ENCODE peak calls at places on chromosomes 6 and 20, in eight cellular contexts. V is esophagus squamous epithelium; Y is fibroblast of lung; A is PC-9; O is adipocyte; Z is psoas muscle; L is left lung; G is CD8-positive, alpha-beta T cell. K is an unnamed sample.
A peak's percentile ranks its signal among the peaks of the same experiment; 100 is the strongest.

GRCh38 chr20:13625241-13625981 is 13.3 kb downstream of the TASP1 start:
- DNase-seq in Z (no peak), O (no peak), Y (peak; percentile 18), G (no peak), A (no peak), L (no peak), V (no peak), K (no peak)

GRCh38 chr6:88921734-88922133 is 41.7 kb downstream of the RNGTT start:
- DNase-seq in L (no peak), O (no peak), G (no peak), A (no peak), Y (no peak), Z (no peak), V (no peak), K (no peak)

GRCh38 chr6:16327777-16328325 is 89.5 kb downstream of the GMPR start:
- DNase-seq in L (no peak), Z (no peak), V (no peak), O (no peak), G (no peak), A (no peak), Y (no peak), K (no peak)

GRCh38 chr6:77322604-77323003 is 140.7 kb downstream of the HTR1B start:
- DNase-seq in A (no peak), V (no peak), O (no peak), Y (no peak), L (no peak), Z (no peak), G (no peak), K (no peak)

GRCh38 chr6:154370545-154370944 is 13.9 kb upstream of the IPCEF1 start:
- DNase-seq in L (no peak), G (no peak), V (no peak), Z (no peak), A (no peak), O (peak; percentile 66), Y (peak; percentile 71), K (peak; percentile 47)

GRCh38 chr6:134707342-134707982 is 242.4 kb downstream of the ALDH8A1 start:
- DNase-seq in G (no peak), A (peak; percentile 9), Y (no peak), O (peak; percentile 29), V (no peak), L (no peak), Z (no peak), K (peak; percentile 41)

GRCh38 chr6:142187209-142187608 is 40.1 kb downstream of the VTA1 start:
- DNase-seq in Z (peak; percentile 27), L (no peak), Y (peak; percentile 87), V (no peak), O (no peak), A (no peak), G (no peak), K (peak; percentile 74)

GRCh38 chr6:43869792-43870659 is 100.0 kb downstream of the VEGFA start:
- DNase-seq in L (no peak), Y (no peak), O (no peak), V (no peak), G (no peak), Z (no peak), A (no peak), K (no peak)

GRCh38 chr20:23147964-23148720 is 62.0 kb upstream of the CD93 start:
- DNase-seq in Y (peak; percentile 89), V (no peak), A (peak; percentile 60), O (peak; percentile 78), Z (peak; percentile 87), G (no peak), L (peak; percentile 82), K (peak; percentile 53)

GRCh38 chr6:10369896-10370295 is 45.0 kb downstream of the TFAP2A start:
- DNase-seq in Y (no peak), L (no peak), O (no peak), A (no peak), Z (no peak), V (no peak), G (no peak), K (no peak)

GRCh38 chr6:130708338-130708737 is 118.9 kb upstream of the SMLR1 start:
- DNase-seq in O (peak; percentile 70), V (no peak), Z (no peak), L (no peak), A (no peak), G (no peak), Y (no peak), K (no peak)

GRCh38 chr20:21450572-21450971 is 53.2 kb upstream of the NKX2-4 start:
- DNase-seq in L (no peak), Z (no peak), O (no peak), V (no peak), Y (no peak), A (no peak), G (no peak), K (no peak)

GRCh38 chr20:24962510-24962909 is 13.4 kb downstream of the CST7 start:
- DNase-seq in Z (no peak), V (no peak), G (no peak), Y (no peak), A (no peak), L (no peak), O (no peak), K (no peak)

GRCh38 chr6:76697585-76697984 is 625.1 kb upstream of the IMPG1 start:
- DNase-seq in V (no peak), A (peak; percentile 2), Z (no peak), O (peak; percentile 23), Y (peak; percentile 6), L (no peak), G (no peak), K (no peak)

GRCh38 chr6:119036076-119036475 is 42.4 kb downstream of the FAM184A start:
- DNase-seq in A (no peak), O (no peak), Y (no peak), L (no peak), G (no peak), V (no peak), Z (no peak), K (no peak)

GRCh38 chr20:38152175-38153010 is 12.7 kb downstream of the TGM2 start:
- DNase-seq in V (peak; percentile 38), G (peak; percentile 15), L (peak; percentile 90), Z (peak; percentile 84), O (peak; percentile 80), Y (peak; percentile 80), A (peak; percentile 98), K (no peak)

GRCh38 chr6:73803562-73804221 is 107.7 kb downstream of the CD109 start:
- DNase-seq in G (no peak), O (peak; percentile 95), A (peak; percentile 37), L (no peak), Z (no peak), Y (peak; percentile 93), V (no peak), K (peak; percentile 84)

GRCh38 chr20:8492182-8492581 is 360.1 kb downstream of the PLCB1 start:
- DNase-seq in O (no peak), Y (no peak), L (no peak), G (no peak), A (no peak), Z (no peak), V (no peak), K (no peak)

GRCh38 chr6:4632411-4632810 is 143.8 kb upstream of the CDYL start:
- DNase-seq in Y (peak; percentile 44), A (no peak), L (no peak), Z (no peak), G (no peak), V (no peak), O (no peak), K (no peak)

GRCh38 chr6:133837801-133838349 is 51.0 kb upstream of the TCF21 start:
- DNase-seq in A (peak; percentile 84), Y (no peak), O (peak; percentile 90), V (no peak), G (peak; percentile 46), L (peak; percentile 59), Z (peak; percentile 40), K (peak; percentile 68)

GRCh38 chr20:22815584-22815983 is 219.5 kb upstream of the SSTR4 start:
- DNase-seq in Z (no peak), A (no peak), G (no peak), L (no peak), Y (no peak), V (no peak), O (no peak), K (no peak)

GRCh38 chr6:90156861-90157260 is 139.8 kb downstream of the BACH2 start:
- DNase-seq in Z (no peak), O (no peak), V (no peak), G (peak; percentile 27), L (no peak), A (peak; percentile 7), Y (no peak), K (no peak)

GRCh38 chr20:44597930-44598329 is 15.6 kb downstream of the PKIG start:
- DNase-seq in G (no peak), Z (no peak), V (no peak), Y (no peak), O (no peak), L (no peak), A (no peak), K (no peak)
- H3K4me1 ChIP-seq in G (peaks cover 26% of the 10 kb centered on the region), Z (peaks cover 92% of the 10 kb centered on the region), V (peaks cover 91% of the 10 kb centered on the region), Y (peaks cover 36% of the 10 kb centered on the region), O (peaks cover 71% of the 10 kb centered on the region), L (peaks cover 76% of the 10 kb centered on the region), A (peaks cover 21% of the 10 kb centered on the region), K (peaks cover 47% of the 10 kb centered on the region)

GRCh38 chr6:37514377-37514776 is 14.7 kb upstream of the CCDC167 start:
- DNase-seq in V (no peak), L (no peak), O (no peak), A (no peak), Y (peak; percentile 28), Z (no peak), G (peak; percentile 32), K (peak; percentile 49)
- H3K4me1 ChIP-seq in V (peaks cover 42% of the 10 kb centered on the region), L (peaks cover 11% of the 10 kb centered on the region), O (peaks cover 29% of the 10 kb centered on the region), A (peaks cover 17% of the 10 kb centered on the region), Y (peaks cover 3% of the 10 kb centered on the region), Z (no peaks in the 10 kb centered on the region), G (peaks cover 74% of the 10 kb centered on the region), K (no peaks in the 10 kb centered on the region)

DNA sequence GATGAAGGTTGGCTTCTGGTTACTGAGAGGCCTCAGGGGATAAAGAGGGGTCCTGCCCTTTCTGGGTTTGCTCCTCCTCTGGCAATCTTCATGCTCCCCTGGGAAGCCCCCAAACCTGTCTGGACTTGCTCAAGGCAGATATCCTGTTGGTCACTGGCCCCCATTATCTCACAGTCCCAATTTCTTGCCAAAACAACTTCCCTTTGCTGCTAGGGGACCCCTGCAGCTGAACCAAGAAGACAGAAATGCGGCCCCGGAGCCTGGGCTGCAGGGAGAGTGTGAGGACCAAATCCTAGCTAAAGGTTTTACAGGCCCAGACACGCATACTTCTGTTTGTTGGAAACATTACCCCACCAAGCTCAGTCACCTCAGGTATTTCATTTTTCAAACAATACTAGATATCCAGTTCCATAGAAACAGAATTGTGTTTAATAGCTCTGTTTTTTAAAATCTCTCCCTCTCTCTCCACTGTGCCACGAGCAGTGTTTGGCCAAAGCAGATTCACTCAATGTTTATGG is 63.4 kb upstream of the MRPS10 start:
- DNase-seq in Z (no peak), G (no peak), L (no peak), O (no peak), A (no peak), V (no peak), Y (no peak), K (no peak)
- H3K4me1 ChIP-seq in Z (peaks cover 6% of the 10 kb centered on the region), G (peaks cover 54% of the 10 kb centered on the region), L (peaks cover 34% of the 10 kb centered on the region), O (peaks cover 29% of the 10 kb centered on the region), A (peaks cover 13% of the 10 kb centered on the region), V (peaks cover 50% of the 10 kb centered on the region), Y (peaks cover 31% of the 10 kb centered on the region), K (no peaks in the 10 kb centered on the region)

GRCh38 chr6:85455627-85456026 is 5.7 kb downstream of the NT5E start:
- DNase-seq in O (no peak), V (no peak), A (no peak), G (no peak), Z (no peak), L (no peak), Y (no peak), K (no peak)
- H3K4me1 ChIP-seq in O (peaks cover 53% of the 10 kb centered on the region), V (peaks cover 57% of the 10 kb centered on the region), A (peaks cover 87% of the 10 kb centered on the region), G (peaks cover 85% of the 10 kb centered on the region), Z (no peaks in the 10 kb centered on the region), L (peaks cover 10% of the 10 kb centered on the region), Y (peaks cover 35% of the 10 kb centered on the region), K (peaks cover 32% of the 10 kb centered on the region)

GRCh38 chr20:17963114-17963897 is 5.3 kb downstream of the SNX5 start:
- DNase-seq in V (no peak), O (no peak), L (no peak), G (no peak), Z (no peak), A (no peak), Y (no peak), K (no peak)
- H3K4me1 ChIP-seq in V (peaks cover 92% of the 10 kb centered on the region), O (peaks cover 85% of the 10 kb centered on the region), L (peaks cover 92% of the 10 kb centered on the region), G (peaks cover 55% of the 10 kb centered on the region), Z (peaks cover 69% of the 10 kb centered on the region), A (peaks cover 45% of the 10 kb centered on the region), Y (peaks cover 23% of the 10 kb centered on the region), K (peaks cover 72% of the 10 kb centered on the region)

K was measured in A673.